ENCODE peak calls at places on chromosome 2, in six cellular contexts. H, D, T, U, F and B are unnamed samples.

GRCh38 chr2:197873293-197873701 is 68.9 kb downstream of the PLCL1 start:
- DNase-seq in H (no peak), D (no peak), T (no peak), U (no peak), F (no peak), B (no peak)

GRCh38 chr2:195498176-195498575 is 158.8 kb upstream of the SLC39A10 start:
- DNase-seq in H (peak), D (no peak), T (peak), U (peak), F (no peak), B (no peak)

GRCh38 chr2:125746321-125746983 is 909.5 kb upstream of the GYPC start:
- DNase-seq in H (peak), D (no peak), T (no peak), U (no peak), F (no peak), B (no peak)

GRCh38 chr2:23988371-23988770 is 21.5 kb upstream of the MFSD2B start:
- DNase-seq in H (no peak), D (no peak), T (no peak), U (no peak), F (no peak), B (no peak)

GRCh38 chr2:74188018-74188601 is 9.4 kb upstream of the MOB1A start:
- DNase-seq in H (no peak), D (no peak), T (no peak), U (peak), F (no peak), B (no peak)

GRCh38 chr2:30694286-30695055 is 112.8 kb downstream of the CAPN13 start:
- DNase-seq in H (no peak), D (no peak), T (peak), U (no peak), F (no peak), B (no peak)

GRCh38 chr2:165185633-165186032 is 18.2 kb downstream of the SCN3A start:
- DNase-seq in H (no peak), D (no peak), T (no peak), U (no peak), F (no peak), B (no peak)

GRCh38 chr2:240585101-240585500 is 1.4 kb upstream of the CAPN10 start:
- DNase-seq in H (no peak), D (peak), T (no peak), U (no peak), F (no peak), B (no peak)

GRCh38 chr2:26752636-26753035 is 11.4 kb upstream of the SLC35F6 start:
- DNase-seq in H (no peak), D (no peak), T (no peak), U (no peak), F (no peak), B (no peak)

GRCh38 chr2:113136828-113137775 is 9.7 kb downstream of the IL1RN start:
- DNase-seq in H (peak), D (no peak), T (no peak), U (no peak), F (peak), B (peak)

GRCh38 chr2:71865391-71865965 is 282.2 kb downstream of the CYP26B1 start:
- DNase-seq in H (no peak), D (no peak), T (no peak), U (no peak), F (no peak), B (no peak)

GRCh38 chr2:194166818-194167217 is 1490.2 kb upstream of the SLC39A10 start:
- DNase-seq in H (peak), D (no peak), T (no peak), U (no peak), F (no peak), B (no peak)

GRCh38 chr2:178211943-178212342 is 17.6 kb downstream of the OSBPL6 start:
- DNase-seq in H (no peak), D (no peak), T (no peak), U (no peak), F (peak), B (no peak)

GRCh38 chr2:168961450-168962229 is 60.5 kb downstream of the G6PC2 start:
- DNase-seq in H (peak), D (no peak), T (peak), U (no peak), F (peak), B (peak)

GRCh38 chr2:38515155-38516074 is 87.3 kb downstream of the HNRNPLL start:
- DNase-seq in H (no peak), D (no peak), T (peak), U (peak), F (no peak), B (no peak)

GRCh38 chr2:214069254-214069653 is 341.6 kb upstream of the VWC2L start:
- DNase-seq in H (no peak), D (no peak), T (no peak), U (no peak), F (no peak), B (peak)

GRCh38 chr2:25043241-25043867 is 1.5 kb downstream of the EFR3B start:
- DNase-seq in H (no peak), D (no peak), T (no peak), U (no peak), F (peak), B (no peak)

GRCh38 chr2:180161415-180161814 is 154.3 kb upstream of the CWC22 start:
- DNase-seq in H (no peak), D (no peak), T (no peak), U (no peak), F (no peak), B (no peak)

GRCh38 chr2:11639503-11639902 is 30.5 kb downstream of the NTSR2 start:
- DNase-seq in H (no peak), D (no peak), T (no peak), U (no peak), F (no peak), B (no peak)

GRCh38 chr2:44825702-44826101 is 115.8 kb upstream of the SIX3 start:
- DNase-seq in H (no peak), D (peak), T (no peak), U (no peak), F (no peak), B (no peak)

GRCh38 chr2:75276093-75277055 is 77.1 kb upstream of the TACR1 start:
- DNase-seq in H (no peak), D (no peak), T (no peak), U (no peak), F (no peak), B (no peak)

GRCh38 chr2:105377871-105378270 is 21.0 kb downstream of the FHL2 start:
- DNase-seq in H (no peak), D (no peak), T (no peak), U (no peak), F (no peak), B (no peak)

GRCh38 chr2:202032841-202033316 is 776 bp upstream of the FZD7 start:
- DNase-seq in H (peak), D (no peak), T (peak), U (peak), F (peak), B (no peak)

GRCh38 chr2:46801731-46802664 is 113.6 kb downstream of the MCFD2 start:
- DNase-seq in H (no peak), D (no peak), T (peak), U (peak), F (no peak), B (no peak)

GRCh38 chr2:195507447-195508221 is 149.4 kb upstream of the SLC39A10 start:
- DNase-seq in H (no peak), D (no peak), T (no peak), U (no peak), F (no peak), B (no peak)

GRCh38 chr2:68223419-68223818 is 28.9 kb downstream of the PPP3R1 start:
- DNase-seq in H (no peak), D (no peak), T (no peak), U (no peak), F (no peak), B (no peak)

GRCh38 chr2:30266051-30266621 is 34.8 kb downstream of the LBH start:
- DNase-seq in H (no peak), D (peak), T (peak), U (no peak), F (no peak), B (no peak)

GRCh38 chr2:156565066-156565710 is 129.0 kb downstream of the GPD2 start:
- DNase-seq in H (no peak), D (no peak), T (no peak), U (no peak), F (no peak), B (peak)

GRCh38 chr2:36423172-36423571 is 67.6 kb downstream of the CRIM1 start:
- DNase-seq in H (no peak), D (no peak), T (no peak), U (no peak), F (no peak), B (no peak)

GRCh38 chr2:25980076-25980887 is 2.0 kb downstream of the KIF3C start:
- DNase-seq in H (no peak), D (no peak), T (no peak), U (no peak), F (no peak), B (no peak)

GRCh38 chr2:47312504-47312875 is 90.5 kb upstream of the MSH2 start:
- DNase-seq in H (no peak), D (no peak), T (no peak), U (no peak), F (no peak), B (no peak)

GRCh38 chr2:109437325-109438090 is 176.3 kb downstream of the SEPTIN10 start:
- DNase-seq in H (no peak), D (no peak), T (no peak), U (no peak), F (no peak), B (no peak)

GRCh38 chr2:80256396-80257167 is 48.0 kb downstream of the LRRTM1 start:
- DNase-seq in H (peak), D (no peak), T (no peak), U (no peak), F (no peak), B (no peak)

GRCh38 chr2:201157694-201158093 is 25.2 kb upstream of the CASP10 start:
- DNase-seq in H (no peak), D (no peak), T (no peak), U (no peak), F (no peak), B (no peak)

GRCh38 chr2:86675611-86676015 is 44.5 kb upstream of the RMND5A start:
- DNase-seq in H (no peak), D (no peak), T (no peak), U (no peak), F (no peak), B (no peak)

GRCh38 chr2:237315881-237316225 is 98.1 kb downstream of the COL6A3 start:
- DNase-seq in H (no peak), D (no peak), T (no peak), U (no peak), F (no peak), B (no peak)

GRCh38 chr2:36409971-36410370 is 54.4 kb downstream of the CRIM1 start:
- DNase-seq in H (no peak), D (no peak), T (no peak), U (no peak), F (no peak), B (no peak)

GRCh38 chr2:224885836-224886547 is 156.3 kb downstream of the DOCK10 start:
- DNase-seq in H (no peak), D (no peak), T (no peak), U (no peak), F (no peak), B (peak)

GRCh38 chr2:224884188-224884587 is 158.1 kb downstream of the DOCK10 start:
- DNase-seq in H (no peak), D (no peak), T (peak), U (no peak), F (no peak), B (no peak)

GRCh38 chr2:224890407-224890806 is 151.9 kb downstream of the DOCK10 start:
- DNase-seq in H (no peak), D (no peak), T (no peak), U (no peak), F (no peak), B (no peak)

GRCh38 chr2:224885295-224885694 is 157.0 kb downstream of the DOCK10 start:
- DNase-seq in H (no peak), D (no peak), T (no peak), U (no peak), F (no peak), B (no peak)

DNA sequence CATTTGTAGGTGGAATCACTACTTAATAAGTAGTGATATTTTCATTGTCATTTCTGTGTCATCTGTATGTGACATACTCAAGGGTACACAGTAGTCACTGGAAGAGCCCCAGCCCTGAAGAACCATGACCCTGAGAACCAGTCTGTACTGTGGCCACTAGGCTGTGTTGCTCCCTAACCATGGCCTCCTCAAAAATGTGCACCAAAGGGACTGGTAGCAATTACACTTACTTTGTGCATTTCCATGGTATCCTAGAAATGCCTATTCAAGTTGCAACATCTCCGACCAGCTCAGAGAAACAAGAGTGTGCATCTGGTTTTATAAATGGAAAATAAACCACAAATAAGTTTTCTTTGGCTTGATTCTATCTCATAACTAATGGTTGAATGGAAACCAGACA is 155.1 kb downstream of the DOCK10 start:
- DNase-seq in H (no peak), D (no peak), T (no peak), U (no peak), F (no peak), B (peak)
- TF ChIP-seq CTCF in H (no peak), D (no peak), T (no peak), U (no peak), F (no peak), B (peak)

GRCh38 chr2:118846667-118847446 is 591 bp downstream of the EN1 start:
- DNase-seq in H (peak), D (no peak), T (no peak), U (no peak), F (no peak), B (no peak)
- TF ChIP-seq CTCF in H (no peak), D (no peak), T (no peak), U (no peak), F (no peak), B (no peak)

DNA sequence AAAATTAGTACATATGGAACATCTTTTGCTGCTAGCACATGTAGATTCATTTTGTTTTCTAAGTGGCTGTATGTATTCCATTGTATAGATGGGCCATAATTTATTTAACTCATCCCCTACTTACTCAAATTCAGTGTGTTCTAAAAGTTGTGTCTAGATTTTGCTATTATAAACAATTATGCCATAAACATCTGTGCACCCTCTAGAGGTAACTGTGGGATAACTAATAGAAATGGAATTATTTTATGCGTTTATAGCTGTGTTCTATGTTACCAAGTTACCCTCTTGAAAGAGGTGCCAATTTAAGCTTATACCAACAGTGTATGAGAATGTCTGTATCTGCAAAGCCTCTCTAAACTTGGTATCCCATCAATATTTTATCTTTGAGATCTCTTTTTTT is 100.4 kb downstream of the MMADHC start:
- DNase-seq in H (no peak), D (no peak), T (no peak), U (no peak), F (no peak), B (no peak)
- TF ChIP-seq CTCF in H (no peak), D (no peak), T (no peak), U (no peak), F (no peak), B (peak)

GRCh38 chr2:121635371-121635770 is 13.9 kb downstream of the CLASP1 start:
- DNase-seq in H (no peak), D (no peak), T (no peak), U (no peak), F (no peak), B (no peak)

GRCh38 chr2:121634354-121635307 is 14.6 kb downstream of the CLASP1 start:
- DNase-seq in H (no peak), D (no peak), T (no peak), U (no peak), F (no peak), B (no peak)

GRCh38 chr2:121640380-121641326 is 8.6 kb downstream of the CLASP1 start:
- DNase-seq in H (no peak), D (no peak), T (no peak), U (no peak), F (no peak), B (no peak)

GRCh38 chr2:121633463-121633862 is 15.8 kb downstream of the CLASP1 start:
- DNase-seq in H (no peak), D (no peak), T (no peak), U (no peak), F (no peak), B (no peak)

GRCh38 chr2:121638333-121638732 is 10.9 kb downstream of the CLASP1 start:
- DNase-seq in H (no peak), D (no peak), T (no peak), U (no peak), F (no peak), B (no peak)
- TF ChIP-seq CTCF in H (no peak), D (no peak), T (no peak), U (no peak), F (no peak), B (no peak)

GRCh38 chr2:238875161-238875530 is 27.3 kb downstream of the TWIST2 start:
- DNase-seq in H (no peak), D (no peak), T (no peak), U (no peak), F (no peak), B (no peak)
- TF ChIP-seq CTCF in H (no peak), D (no peak), T (no peak), U (no peak), F (peak), B (peak)

GRCh38 chr2:63053889-63054725 is 3.5 kb downstream of the OTX1 start:
- DNase-seq in H (peak), D (peak), T (no peak), U (no peak), F (peak), B (no peak)
- TF ChIP-seq CTCF in H (peak), D (no peak), T (no peak), U (no peak), F (peak), B (no peak)

DNA sequence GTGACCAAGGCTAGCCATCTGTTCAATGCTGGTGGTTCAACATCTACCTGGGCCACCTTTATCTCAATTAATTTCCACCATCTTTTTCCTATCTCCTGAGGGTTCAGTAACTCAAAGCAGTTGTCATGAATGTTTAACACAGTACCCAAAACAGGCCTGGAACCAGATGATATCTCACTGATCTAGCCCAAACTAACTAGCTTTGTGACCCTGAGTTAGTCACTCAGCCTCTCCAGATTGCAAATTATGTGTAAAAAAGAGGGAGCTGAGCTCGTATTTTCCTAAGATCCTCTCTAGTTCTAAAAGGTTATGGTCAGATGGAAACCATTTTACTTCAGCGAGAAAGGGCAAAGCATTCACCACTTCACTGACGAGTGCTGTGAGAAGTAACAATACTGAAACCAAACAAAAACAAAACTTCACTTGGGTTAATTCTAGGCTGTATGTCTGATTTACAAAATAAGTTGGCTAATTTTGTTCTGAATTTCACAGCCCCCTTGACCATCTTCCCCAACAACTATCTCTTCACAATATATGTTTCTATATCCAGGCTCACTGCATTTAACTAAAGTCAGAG is 14.8 kb downstream of the SPRED2 start:
- DNase-seq in H (no peak), D (no peak), T (no peak), U (no peak), F (no peak), B (no peak)
- TF ChIP-seq CTCF in H (no peak), D (no peak), T (no peak), U (no peak), F (no peak), B (no peak)

GRCh38 chr2:170770304-170771048 is at the start of gene ERICH2:
- DNase-seq in H (peak), D (peak), T (peak), U (peak), F (peak), B (no peak)
- TF ChIP-seq CTCF in H (no peak), D (no peak), T (no peak), U (no peak), F (peak), B (peak)

GRCh38 chr2:207166039-207166348 is 246 bp upstream of the KLF7 start:
- DNase-seq in H (peak), D (peak), T (peak), U (peak), F (peak), B (peak)

GRCh38 chr2:207165121-207166038 is at the start of gene KLF7:
- DNase-seq in H (no peak), D (peak), T (peak), U (peak), F (peak), B (no peak)

GRCh38 chr2:207163815-207164747 is 1.7 kb downstream of the KLF7 start:
- DNase-seq in H (peak), D (peak), T (peak), U (peak), F (no peak), B (no peak)

GRCh38 chr2:207167129-207167923 is 1.6 kb upstream of the KLF7 start:
- DNase-seq in H (no peak), D (no peak), T (no peak), U (peak), F (no peak), B (no peak)

DNA sequence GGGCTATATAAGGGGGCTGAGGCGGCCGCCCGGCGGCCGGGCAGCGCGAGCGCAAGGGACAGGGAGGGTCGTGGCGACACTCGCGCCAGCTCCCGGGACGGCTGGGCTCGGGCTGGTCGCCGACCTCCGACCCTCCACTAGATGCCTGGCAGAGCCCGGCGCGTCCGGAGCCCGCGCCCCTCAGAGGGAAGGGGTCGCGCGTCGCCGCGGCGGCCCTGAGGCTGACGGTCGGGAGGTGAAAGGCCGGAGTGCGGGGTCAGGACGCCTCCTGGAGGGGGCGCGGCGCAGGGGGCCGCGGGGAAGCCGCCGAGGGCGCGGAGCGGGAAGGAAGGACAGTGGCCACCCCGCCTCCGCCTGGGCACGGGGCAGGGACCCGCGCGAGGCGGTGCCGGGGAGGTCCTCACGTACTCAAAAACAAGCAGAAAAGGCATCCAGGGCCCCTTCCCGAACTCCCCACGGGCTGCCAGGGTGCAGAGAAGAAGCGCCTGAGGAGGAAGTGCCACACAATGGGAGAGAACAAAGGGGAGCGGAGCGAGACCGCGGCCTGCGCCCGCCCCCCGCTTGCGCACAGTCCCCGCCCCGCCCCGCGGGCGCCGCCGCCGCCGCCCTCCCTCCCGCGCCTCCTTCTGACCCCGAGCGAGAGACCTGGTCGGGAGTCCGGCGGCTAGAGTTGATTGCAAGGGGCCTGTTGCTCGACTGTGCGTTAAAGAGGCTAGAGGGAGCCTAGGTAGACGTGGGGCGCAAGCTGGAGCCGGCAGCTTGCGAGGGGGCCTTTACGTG is 791 bp upstream of the KLF7 start:
- DNase-seq in H (peak), D (peak), T (peak), U (peak), F (peak), B (peak)
- TF ChIP-seq CTCF in H (peak), D (no peak), T (no peak), U (peak), F (peak), B (no peak)